ENCODE peak calls at places on chromosomes 16 and 17, in seven cellular contexts. N is AG10803, L is lower leg skin, P is bronchial epithelial cell, E is upper lobe of left lung, Q is cardiac muscle cell, D is uterus. R is an unnamed sample.

GRCh38 chr16:68592466-68593337 is 52.4 kb upstream of the CDH3 start:
- DNase-seq in N (no peak), L (no peak), P (peak), E (no peak), Q (no peak), D (no peak), R (no peak)

GRCh38 chr16:55915116-55915827 is 40.1 kb upstream of the CES5A start:
- DNase-seq in N (no peak), L (no peak), P (no peak), E (no peak), Q (no peak), D (no peak), R (no peak)

GRCh38 chr17:63191610-63192009 is 225.6 kb downstream of the TANC2 start:
- DNase-seq in N (no peak), L (no peak), P (no peak), E (no peak), Q (no peak), D (no peak), R (no peak)

GRCh38 chr17:51627776-51628175 is 367.4 kb downstream of the UTP18 start:
- DNase-seq in N (no peak), L (no peak), P (no peak), E (no peak), Q (no peak), D (no peak), R (no peak)

GRCh38 chr17:44916781-44917241 is 1.5 kb upstream of the GFAP start:
- DNase-seq in N (peak), L (peak), P (peak), E (no peak), Q (no peak), D (peak), R (no peak)

GRCh38 chr16:85078176-85078700 is 34.0 kb downstream of the CIBAR2 start:
- DNase-seq in N (no peak), L (no peak), P (no peak), E (no peak), Q (no peak), D (no peak), R (no peak)

GRCh38 chr17:41329279-41329925 is 13.9 kb upstream of the KRTAP17-1 start:
- DNase-seq in N (peak), L (peak), P (peak), E (peak), Q (peak), D (no peak), R (no peak)

GRCh38 chr17:16106161-16106891 is 106.7 kb downstream of the TTC19 start:
- DNase-seq in N (peak), L (no peak), P (peak), E (no peak), Q (no peak), D (peak), R (peak)

GRCh38 chr17:45223541-45224528 is 2.1 kb downstream of the FMNL1 start:
- DNase-seq in N (no peak), L (peak), P (no peak), E (no peak), Q (no peak), D (no peak), R (no peak)

DNA sequence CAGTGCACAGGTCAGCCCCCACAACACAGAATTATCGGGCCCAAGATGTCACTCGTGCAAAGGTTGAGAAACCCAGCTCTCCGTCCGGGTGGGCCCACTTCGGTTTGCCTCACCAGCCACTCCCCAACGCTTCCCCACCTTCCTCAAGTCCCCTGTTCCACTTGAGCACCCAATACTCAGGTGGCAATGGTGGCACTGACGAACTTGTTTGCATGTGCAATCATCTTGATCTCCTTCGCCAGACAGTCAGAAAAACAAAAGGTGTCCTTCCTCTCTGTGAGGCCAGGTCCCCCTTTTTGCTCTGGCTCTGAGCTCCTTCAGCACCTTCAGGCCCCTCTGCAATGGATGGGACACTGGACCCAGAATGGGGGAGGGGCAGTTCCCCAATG is 3.7 kb downstream of the GGA2 start:
- DNase-seq in N (no peak), L (no peak), P (no peak), E (no peak), Q (no peak), D (no peak), R (no peak)
- H3K4me3 ChIP-seq in N (no peak), L (no peak), P (no peak), E (no peak), Q (no peak), D (no peak), R (no peak)

DNA sequence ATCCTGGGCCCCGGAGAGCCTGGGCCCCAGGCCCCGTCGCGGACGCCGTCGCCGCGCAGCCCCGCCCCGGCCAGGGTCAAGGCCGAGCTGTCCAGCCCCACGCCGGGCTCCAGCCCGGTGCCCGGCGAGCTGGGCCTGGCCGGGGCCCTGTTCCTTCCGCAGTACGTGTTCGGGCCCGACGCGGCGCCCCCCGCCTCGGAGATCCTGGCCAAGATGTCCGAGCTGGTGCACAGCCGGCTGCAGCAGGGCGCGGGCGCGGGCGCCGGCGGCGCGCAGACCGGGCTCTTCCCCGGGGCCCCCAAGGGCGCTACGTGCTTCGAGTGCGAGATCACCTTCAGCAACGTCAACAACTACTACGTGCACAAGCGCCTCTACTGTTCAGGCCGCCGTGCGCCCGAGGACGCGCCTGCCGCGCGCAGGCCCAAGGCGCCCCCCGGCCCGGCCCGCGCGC is 36.8 kb upstream of the ZC3H18 start:
- DNase-seq in N (peak), L (no peak), P (peak), E (peak), Q (no peak), D (no peak), R (peak)
- H3K4me3 ChIP-seq in N (peak), L (no peak), P (peak), E (peak), Q (no peak), D (peak), R (peak)

DNA sequence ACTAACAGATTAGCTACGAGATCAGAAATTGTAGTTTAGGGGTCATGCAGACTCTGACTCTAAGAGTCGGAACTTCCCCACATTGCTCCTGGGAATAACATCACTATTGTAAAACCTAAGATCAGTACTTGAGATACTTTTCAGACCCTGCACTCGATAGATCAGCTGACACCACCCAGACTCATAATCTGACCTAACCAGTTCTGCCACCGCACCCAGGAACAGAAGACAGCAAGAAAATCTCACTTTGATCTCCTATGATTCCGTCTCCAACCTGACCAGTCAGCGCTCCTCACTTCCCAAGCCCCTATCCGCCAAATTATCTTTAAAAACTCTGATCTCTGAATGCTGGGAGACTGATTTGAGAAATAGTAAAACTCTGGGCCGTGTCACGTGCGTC is 27.2 kb upstream of the ASGR2 start:
- DNase-seq in N (no peak), L (no peak), P (peak), E (no peak), Q (no peak), D (no peak), R (no peak)
- H3K4me3 ChIP-seq in N (no peak), L (no peak), P (no peak), E (no peak), Q (no peak), D (no peak), R (no peak)

GRCh38 chr17:49694847-49695697 is 12.7 kb downstream of the SLC35B1 start:
- DNase-seq in N (peak), L (peak), P (no peak), E (no peak), Q (peak), D (peak), R (no peak)
- H3K4me3 ChIP-seq in N (no peak), L (no peak), P (no peak), E (no peak), Q (no peak), D (no peak), R (no peak)

GRCh38 chr17:77391668-77392375 is 251.1 kb downstream of the SEC14L1 start:
- DNase-seq in N (peak), L (peak), P (peak), E (no peak), Q (no peak), D (peak), R (peak)
- H3K4me3 ChIP-seq in N (no peak), L (no peak), P (no peak), E (no peak), Q (no peak), D (no peak), R (no peak)

GRCh38 chr17:81285179-81285878 is 9.8 kb downstream of the SLC38A10 start:
- DNase-seq in N (peak), L (peak), P (no peak), E (peak), Q (no peak), D (peak), R (no peak)
- H3K4me3 ChIP-seq in N (no peak), L (no peak), P (no peak), E (peak), Q (no peak), D (peak), R (peak)

GRCh38 chr17:10803350-10803749 is 549 bp downstream of the TMEM238L start:
- DNase-seq in N (no peak), L (no peak), P (no peak), E (no peak), Q (no peak), D (no peak), R (no peak)
- H3K4me3 ChIP-seq in N (no peak), L (no peak), P (no peak), E (no peak), Q (no peak), D (no peak), R (no peak)

GRCh38 chr16:75464130-75464918 is at the start of gene TMEM170A:
- DNase-seq in N (peak), L (peak), P (peak), E (peak), Q (peak), D (peak), R (peak)

GRCh38 chr16:75459691-75460090 is 4.8 kb downstream of the TMEM170A start:
- DNase-seq in N (no peak), L (no peak), P (no peak), E (no peak), Q (no peak), D (no peak), R (no peak)

GRCh38 chr16:75461575-75461974 is 2.9 kb downstream of the TMEM170A start:
- DNase-seq in N (no peak), L (peak), P (no peak), E (no peak), Q (no peak), D (no peak), R (no peak)

GRCh38 chr16:75460441-75460840 is 4.0 kb downstream of the TMEM170A start:
- DNase-seq in N (peak), L (peak), P (no peak), E (no peak), Q (no peak), D (no peak), R (no peak)

GRCh38 chr16:75462804-75463203 is 1.7 kb downstream of the TMEM170A start:
- DNase-seq in N (no peak), L (no peak), P (peak), E (no peak), Q (no peak), D (no peak), R (no peak)
- H3K4me3 ChIP-seq in N (peak), L (no peak), P (peak), E (peak), Q (peak), D (peak), R (peak)

DNA sequence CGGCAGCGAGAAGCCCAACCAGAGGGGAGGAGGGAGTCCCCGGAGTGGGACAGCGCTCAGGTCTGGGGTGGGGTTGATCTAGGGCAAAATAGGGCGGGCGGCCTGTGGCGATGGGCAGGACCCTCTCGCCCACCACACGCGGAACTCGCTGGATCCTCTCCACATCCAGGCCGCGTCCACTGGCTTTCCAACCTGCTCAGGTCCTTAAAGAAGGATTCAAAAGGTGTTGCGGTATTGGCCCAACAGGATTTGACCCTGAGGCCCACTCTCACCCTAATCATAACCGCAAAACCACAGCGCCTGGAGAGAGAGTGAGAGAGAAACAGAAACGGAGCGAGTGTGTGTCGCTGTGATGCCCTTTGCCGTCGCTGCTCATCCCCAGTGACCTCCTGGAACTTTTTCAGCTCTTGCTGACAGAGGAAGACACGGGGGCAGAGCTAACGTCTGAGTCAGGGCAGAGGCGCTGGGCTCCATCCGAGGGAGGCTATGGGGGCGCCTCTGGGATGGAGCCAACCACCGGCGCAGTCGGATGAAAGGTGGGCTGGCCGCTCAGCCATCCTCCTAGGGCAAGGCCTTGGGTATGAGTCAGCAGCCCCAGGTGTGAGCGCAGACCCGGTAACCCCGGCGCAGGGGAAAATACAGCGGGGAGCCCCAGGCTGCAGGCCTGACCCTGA is 16.7 kb upstream of the OR1F1 start:
- DNase-seq in N (no peak), L (no peak), P (peak), E (peak), Q (no peak), D (no peak), R (no peak)
- H3K4me3 ChIP-seq in N (no peak), L (no peak), P (no peak), E (peak), Q (no peak), D (no peak), R (no peak)

DNA sequence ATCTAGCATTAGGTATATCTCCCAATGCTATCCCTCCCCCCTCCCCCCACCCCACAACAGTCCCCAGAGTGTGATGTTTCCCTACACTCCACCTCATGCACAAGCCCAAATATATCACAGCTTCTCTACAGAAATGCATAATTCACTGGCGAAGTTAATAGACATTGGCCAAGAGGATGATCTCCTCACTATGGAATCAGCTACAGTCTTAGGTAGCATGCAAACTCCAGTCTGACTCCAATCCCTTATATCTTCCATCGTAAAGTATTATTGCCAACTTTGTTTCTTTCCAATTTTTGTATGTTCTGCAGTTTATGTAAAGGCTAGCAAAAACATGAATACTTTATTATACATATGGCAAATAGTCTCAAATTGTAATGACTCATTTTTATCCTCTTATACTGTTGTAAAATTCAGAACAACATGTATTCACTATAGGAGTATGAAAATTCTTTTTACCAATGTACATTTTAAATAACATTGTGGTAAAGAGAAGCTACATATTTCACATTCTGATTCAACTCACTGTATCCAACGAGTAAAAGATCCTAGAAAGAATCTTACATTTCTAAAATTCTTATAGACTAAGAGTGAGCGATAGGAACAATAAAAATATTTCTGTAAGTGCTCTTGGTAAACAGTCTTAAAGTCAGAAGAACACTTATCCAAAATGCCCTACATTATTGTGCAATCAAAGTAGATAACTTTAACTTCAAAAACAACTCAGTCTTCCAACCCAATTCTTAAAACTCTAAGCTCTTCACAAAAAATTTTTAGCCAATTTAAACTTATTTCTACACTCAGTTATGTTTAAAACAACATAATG is 833 bp downstream of the ABCA8 start:
- DNase-seq in N (peak), L (no peak), P (no peak), E (no peak), Q (no peak), D (no peak), R (no peak)
- H3K4me3 ChIP-seq in N (peak), L (no peak), P (no peak), E (peak), Q (peak), D (peak), R (no peak)